ENCODE peak calls at places on chromosomes 1 and 21, in ten cellular contexts. T, G, L, F, V, I, E, P, C and W are unnamed samples.

GRCh38 chr1:2555634-2556276 is 416 bp upstream of the TNFRSF14 start:
- DNase-seq in T (peak), G (peak), L (no peak), F (peak), V (peak), I (peak), E (no peak), P (peak), C (no peak), W (no peak)

GRCh38 chr1:241990040-241990439 is 8.9 kb downstream of the MAP1LC3C start:
- DNase-seq in T (no peak), G (no peak), L (no peak), F (no peak), V (peak), I (no peak), E (peak), P (peak), C (no peak), W (peak)

GRCh38 chr1:10685851-10686403 is 110.5 kb downstream of the CASZ1 start:
- DNase-seq in T (no peak), G (no peak), L (no peak), F (no peak), V (no peak), I (no peak), E (no peak), P (peak), C (no peak), W (no peak)

GRCh38 chr1:188888387-188888786 is 1589.3 kb downstream of the BRINP3 start:
- DNase-seq in T (no peak), G (no peak), L (no peak), F (no peak), V (no peak), I (no peak), E (no peak), P (no peak), C (no peak), W (no peak)

GRCh38 chr1:101262601-101263348 is 26.0 kb downstream of the S1PR1 start:
- DNase-seq in T (peak), G (no peak), L (no peak), F (peak), V (no peak), I (peak), E (no peak), P (no peak), C (no peak), W (no peak)

GRCh38 chr21:29264721-29265120 is 34.0 kb upstream of the BACH1 start:
- DNase-seq in T (no peak), G (no peak), L (no peak), F (no peak), V (no peak), I (no peak), E (no peak), P (no peak), C (no peak), W (no peak)

GRCh38 chr1:94115254-94115899 is 5.6 kb downstream of the ABCA4 start:
- DNase-seq in T (no peak), G (no peak), L (no peak), F (no peak), V (no peak), I (no peak), E (no peak), P (no peak), C (no peak), W (no peak)

GRCh38 chr1:6280761-6281451 is 20.0 kb upstream of the GPR153 start:
- DNase-seq in T (no peak), G (no peak), L (no peak), F (no peak), V (peak), I (no peak), E (peak), P (peak), C (no peak), W (no peak)

GRCh38 chr1:48251323-48251722 is 28.8 kb downstream of the SLC5A9 start:
- DNase-seq in T (no peak), G (no peak), L (no peak), F (no peak), V (no peak), I (no peak), E (no peak), P (no peak), C (no peak), W (no peak)

GRCh38 chr1:204174958-204175357 is 8.8 kb upstream of the REN start:
- DNase-seq in T (no peak), G (no peak), L (no peak), F (no peak), V (no peak), I (no peak), E (no peak), P (no peak), C (no peak), W (no peak)

GRCh38 chr1:68199603-68200002 is 32.7 kb downstream of the WLS start:
- DNase-seq in T (no peak), G (no peak), L (no peak), F (no peak), V (no peak), I (no peak), E (no peak), P (no peak), C (no peak), W (no peak)